ENCODE peak calls at places on chromosomes 6 and 20, in nine cellular contexts. S is ureter, H is pancreas, B is NCI-H2171 treated with DMSO at 0.1 percent for 48 hours, A is WTC11, V is H1, O is endodermal cell, W is RWPE1, P is GM04504. I is an unnamed sample.

GRCh38 chr20:3653921-3654320 is 9.3 kb downstream of the GFRA4 start:
- DNase-seq in S (no peak), H (no peak), B (no peak), A (no peak), V (no peak), O (no peak), W (no peak), P (no peak), I (no peak)

GRCh38 chr6:118504611-118505010 is 43.5 kb upstream of the PLN start:
- DNase-seq in S (no peak), H (no peak), B (no peak), A (no peak), V (no peak), O (no peak), W (no peak), P (no peak), I (no peak)

GRCh38 chr6:149515494-149515893 is 30.3 kb downstream of the PPIL4 start:
- DNase-seq in S (no peak), H (no peak), B (no peak), A (no peak), V (no peak), O (no peak), W (no peak), P (no peak), I (no peak)

GRCh38 chr20:709864-710761 is 34.5 kb upstream of the SCRT2 start:
- DNase-seq in S (no peak), H (no peak), B (peak; percentile 82), A (peak; percentile 61), V (no peak), O (peak; percentile 82), W (no peak), P (no peak), I (peak; percentile 34)

GRCh38 chr20:25276533-25277050 is 28.7 kb downstream of the PYGB start:
- DNase-seq in S (no peak), H (peak; percentile 10), B (no peak), A (peak; percentile 4), V (no peak), O (no peak), W (no peak), P (no peak), I (no peak)

GRCh38 chr6:147201885-147202515 is 2.2 kb upstream of the STXBP5 start:
- DNase-seq in S (no peak), H (no peak), B (peak; percentile 40), A (peak; percentile 21), V (no peak), O (peak; percentile 68), W (no peak), P (no peak), I (peak; percentile 57)

GRCh38 chr6:22551280-22551679 is 18.1 kb upstream of the HDGFL1 start:
- DNase-seq in S (no peak), H (no peak), B (no peak), A (no peak), V (no peak), O (no peak), W (no peak), P (no peak), I (no peak)

GRCh38 chr20:5222919-5223634 is 93.7 kb downstream of the PROKR2 start:
- DNase-seq in S (peak; percentile 61), H (peak; percentile 45), B (peak; percentile 49), A (peak; percentile 69), V (peak; percentile 13), O (peak; percentile 84), W (peak; percentile 63), P (peak; percentile 40), I (peak; percentile 57)

GRCh38 chr20:17969276-17969883 is 562 bp downstream of the MGME1 start:
- DNase-seq in S (peak; percentile 47), H (no peak), B (peak; percentile 77), A (no peak), V (no peak), O (peak; percentile 82), W (peak; percentile 42), P (no peak), I (no peak)

GRCh38 chr6:17042422-17043147 is 59.3 kb upstream of the STMND1 start:
- DNase-seq in S (no peak), H (peak; percentile 48), B (no peak), A (peak; percentile 57), V (peak; percentile 41), O (peak; percentile 83), W (peak; percentile 59), P (no peak), I (peak; percentile 73)

GRCh38 chr20:9035129-9035528 is 33.8 kb upstream of the PLCB4 start:
- DNase-seq in S (no peak), H (no peak), B (peak; percentile 29), A (no peak), V (no peak), O (peak; percentile 57), W (no peak), P (peak; percentile 90), I (no peak)

GRCh38 chr6:140897349-140897748 is 1235.4 kb upstream of the GJE1 start:
- DNase-seq in S (no peak), H (no peak), B (no peak), A (no peak), V (no peak), O (no peak), W (no peak), P (no peak), I (no peak)

I was measured in H9.